ENCODE peak calls at places on chromosomes 6 and 20, in ten cellular contexts. One of them, this sample, is unnamed.
A peak's percentile ranks its signal among the peaks of the same experiment; 100 is the strongest.

GRCh38 chr6:11585426-11586016 is 48.0 kb downstream of the TMEM170B start:
- DNase-seq in pancreas: no peak
- DNase-seq in progenitor cell of endocrine pancreas: no peak
- DNase-seq in psoas muscle: no peak
- DNase-seq in neural progenitor cell: peak; percentile 56
- DNase-seq in cardiac muscle cell: peak; percentile 59
- DNase-seq in dorsolateral prefrontal cortex: no peak
- DNase-seq in fibroblast of pulmonary artery: peak; percentile 84
- DNase-seq in endothelial cell: peak; percentile 29
- DNase-seq in omental fat pad: no peak
- DNase-seq in this sample: peak; percentile 66

GRCh38 chr6:156013155-156013554 is 557.5 kb upstream of the NOX3 start:
- DNase-seq in progenitor cell of endocrine pancreas: no peak
- DNase-seq in cardiac muscle cell: no peak
- DNase-seq in fibroblast of pulmonary artery: no peak
- DNase-seq in neural progenitor cell: no peak
- DNase-seq in psoas muscle: no peak
- DNase-seq in pancreas: no peak
- DNase-seq in endothelial cell: no peak
- DNase-seq in omental fat pad: no peak
- DNase-seq in dorsolateral prefrontal cortex: no peak
- DNase-seq in this sample: no peak

GRCh38 chr6:123802697-123803455 is 789 bp upstream of the NKAIN2 start:
- DNase-seq in omental fat pad: peak; percentile 70
- DNase-seq in cardiac muscle cell: peak; percentile 88
- DNase-seq in endothelial cell: peak; percentile 95
- DNase-seq in dorsolateral prefrontal cortex: peak; percentile 90
- DNase-seq in neural progenitor cell: peak; percentile 91
- DNase-seq in progenitor cell of endocrine pancreas: peak; percentile 86
- DNase-seq in pancreas: peak; percentile 63
- DNase-seq in psoas muscle: peak; percentile 71
- DNase-seq in fibroblast of pulmonary artery: peak; percentile 81
- DNase-seq in this sample: peak; percentile 87

GRCh38 chr6:37314803-37315515 is 38.8 kb upstream of the RNF8 start:
- DNase-seq in pancreas: peak; percentile 54
- DNase-seq in cardiac muscle cell: peak; percentile 80
- DNase-seq in endothelial cell: peak; percentile 63
- DNase-seq in dorsolateral prefrontal cortex: peak; percentile 35
- DNase-seq in fibroblast of pulmonary artery: peak; percentile 90
- DNase-seq in neural progenitor cell: peak; percentile 59
- DNase-seq in psoas muscle: peak; percentile 24
- DNase-seq in progenitor cell of endocrine pancreas: no peak
- DNase-seq in omental fat pad: no peak
- DNase-seq in this sample: peak; percentile 37

GRCh38 chr6:13229205-13230085 is 98.9 kb downstream of the TBC1D7 start:
- DNase-seq in omental fat pad: no peak
- DNase-seq in fibroblast of pulmonary artery: peak; percentile 11
- DNase-seq in neural progenitor cell: peak; percentile 22
- DNase-seq in cardiac muscle cell: no peak
- DNase-seq in endothelial cell: no peak
- DNase-seq in dorsolateral prefrontal cortex: no peak
- DNase-seq in progenitor cell of endocrine pancreas: no peak
- DNase-seq in pancreas: no peak
- DNase-seq in psoas muscle: no peak
- DNase-seq in this sample: peak; percentile 54

GRCh38 chr20:21707267-21707666 is 1.8 kb downstream of the PAX1 start:
- DNase-seq in neural progenitor cell: no peak
- DNase-seq in fibroblast of pulmonary artery: no peak
- DNase-seq in endothelial cell: no peak
- DNase-seq in pancreas: no peak
- DNase-seq in cardiac muscle cell: no peak
- DNase-seq in omental fat pad: no peak
- DNase-seq in dorsolateral prefrontal cortex: no peak
- DNase-seq in psoas muscle: no peak
- DNase-seq in progenitor cell of endocrine pancreas: no peak
- DNase-seq in this sample: no peak

GRCh38 chr6:109705258-109705657 is 14.2 kb downstream of the FIG4 start:
- DNase-seq in cardiac muscle cell: peak; percentile 90
- DNase-seq in neural progenitor cell: peak; percentile 90
- DNase-seq in pancreas: peak; percentile 76
- DNase-seq in progenitor cell of endocrine pancreas: peak; percentile 72
- DNase-seq in psoas muscle: peak; percentile 67
- DNase-seq in omental fat pad: peak; percentile 55
- DNase-seq in dorsolateral prefrontal cortex: peak; percentile 80
- DNase-seq in fibroblast of pulmonary artery: peak; percentile 94
- DNase-seq in endothelial cell: peak; percentile 84
- DNase-seq in this sample: peak; percentile 53

GRCh38 chr6:22141271-22141745 is 155.5 kb downstream of the PRL start:
- DNase-seq in neural progenitor cell: no peak
- DNase-seq in pancreas: peak; percentile 35
- DNase-seq in endothelial cell: no peak
- DNase-seq in omental fat pad: no peak
- DNase-seq in cardiac muscle cell: peak; percentile 39
- DNase-seq in progenitor cell of endocrine pancreas: no peak
- DNase-seq in fibroblast of pulmonary artery: peak; percentile 35
- DNase-seq in dorsolateral prefrontal cortex: no peak
- DNase-seq in psoas muscle: no peak
- DNase-seq in this sample: no peak

GRCh38 chr6:33846226-33846625 is 42.4 kb upstream of the MLN start:
- DNase-seq in cardiac muscle cell: no peak
- DNase-seq in dorsolateral prefrontal cortex: no peak
- DNase-seq in omental fat pad: no peak
- DNase-seq in neural progenitor cell: no peak
- DNase-seq in pancreas: no peak
- DNase-seq in endothelial cell: no peak
- DNase-seq in fibroblast of pulmonary artery: no peak
- DNase-seq in psoas muscle: no peak
- DNase-seq in progenitor cell of endocrine pancreas: no peak
- DNase-seq in this sample: no peak

GRCh38 chr6:3808759-3809514 is 40.2 kb upstream of the FAM50B start:
- DNase-seq in omental fat pad: no peak
- DNase-seq in progenitor cell of endocrine pancreas: no peak
- DNase-seq in fibroblast of pulmonary artery: peak; percentile 84
- DNase-seq in endothelial cell: no peak
- DNase-seq in dorsolateral prefrontal cortex: peak; percentile 41
- DNase-seq in neural progenitor cell: no peak
- DNase-seq in psoas muscle: peak; percentile 66
- DNase-seq in pancreas: no peak
- DNase-seq in cardiac muscle cell: no peak
- DNase-seq in this sample: no peak

GRCh38 chr20:57190536-57191265 is 75.7 kb downstream of the BMP7 start:
- DNase-seq in fibroblast of pulmonary artery: no peak
- DNase-seq in pancreas: no peak
- DNase-seq in neural progenitor cell: no peak
- DNase-seq in endothelial cell: no peak
- DNase-seq in dorsolateral prefrontal cortex: no peak
- DNase-seq in cardiac muscle cell: no peak
- DNase-seq in progenitor cell of endocrine pancreas: no peak
- DNase-seq in omental fat pad: no peak
- DNase-seq in psoas muscle: no peak
- DNase-seq in this sample: no peak

GRCh38 chr6:84411060-84411629 is 183.7 kb upstream of the CEP162 start:
- DNase-seq in dorsolateral prefrontal cortex: no peak
- DNase-seq in progenitor cell of endocrine pancreas: no peak
- DNase-seq in cardiac muscle cell: no peak
- DNase-seq in psoas muscle: no peak
- DNase-seq in endothelial cell: no peak
- DNase-seq in fibroblast of pulmonary artery: peak; percentile 83
- DNase-seq in neural progenitor cell: no peak
- DNase-seq in pancreas: no peak
- DNase-seq in omental fat pad: no peak
- DNase-seq in this sample: no peak

GRCh38 chr6:45184937-45185336 is 143.2 kb upstream of the RUNX2 start:
- DNase-seq in psoas muscle: no peak
- DNase-seq in dorsolateral prefrontal cortex: no peak
- DNase-seq in omental fat pad: no peak
- DNase-seq in cardiac muscle cell: peak; percentile 12
- DNase-seq in progenitor cell of endocrine pancreas: no peak
- DNase-seq in pancreas: no peak
- DNase-seq in endothelial cell: no peak
- DNase-seq in fibroblast of pulmonary artery: no peak
- DNase-seq in neural progenitor cell: peak; percentile 33
- DNase-seq in this sample: no peak

GRCh38 chr6:167907837-167908681 is 81.3 kb downstream of the AFDN start:
- DNase-seq in omental fat pad: no peak
- DNase-seq in neural progenitor cell: no peak
- DNase-seq in progenitor cell of endocrine pancreas: no peak
- DNase-seq in pancreas: no peak
- DNase-seq in psoas muscle: no peak
- DNase-seq in dorsolateral prefrontal cortex: no peak
- DNase-seq in fibroblast of pulmonary artery: peak; percentile 45
- DNase-seq in cardiac muscle cell: peak; percentile 15
- DNase-seq in endothelial cell: no peak
- DNase-seq in this sample: no peak

GRCh38 chr6:103122766-103123601 is 1729.5 kb downstream of the GRIK2 start:
- DNase-seq in pancreas: peak; percentile 26
- DNase-seq in progenitor cell of endocrine pancreas: peak; percentile 58
- DNase-seq in omental fat pad: no peak
- DNase-seq in psoas muscle: no peak
- DNase-seq in neural progenitor cell: peak; percentile 90
- DNase-seq in endothelial cell: peak; percentile 85
- DNase-seq in fibroblast of pulmonary artery: peak; percentile 30
- DNase-seq in cardiac muscle cell: peak; percentile 90
- DNase-seq in dorsolateral prefrontal cortex: peak; percentile 28
- DNase-seq in this sample: peak; percentile 17

GRCh38 chr20:60579941-60580515 is 621.8 kb downstream of the CDH26 start:
- DNase-seq in endothelial cell: no peak
- DNase-seq in fibroblast of pulmonary artery: no peak
- DNase-seq in pancreas: no peak
- DNase-seq in psoas muscle: no peak
- DNase-seq in cardiac muscle cell: no peak
- DNase-seq in neural progenitor cell: no peak
- DNase-seq in progenitor cell of endocrine pancreas: no peak
- DNase-seq in omental fat pad: no peak
- DNase-seq in dorsolateral prefrontal cortex: no peak
- DNase-seq in this sample: no peak

DNA sequence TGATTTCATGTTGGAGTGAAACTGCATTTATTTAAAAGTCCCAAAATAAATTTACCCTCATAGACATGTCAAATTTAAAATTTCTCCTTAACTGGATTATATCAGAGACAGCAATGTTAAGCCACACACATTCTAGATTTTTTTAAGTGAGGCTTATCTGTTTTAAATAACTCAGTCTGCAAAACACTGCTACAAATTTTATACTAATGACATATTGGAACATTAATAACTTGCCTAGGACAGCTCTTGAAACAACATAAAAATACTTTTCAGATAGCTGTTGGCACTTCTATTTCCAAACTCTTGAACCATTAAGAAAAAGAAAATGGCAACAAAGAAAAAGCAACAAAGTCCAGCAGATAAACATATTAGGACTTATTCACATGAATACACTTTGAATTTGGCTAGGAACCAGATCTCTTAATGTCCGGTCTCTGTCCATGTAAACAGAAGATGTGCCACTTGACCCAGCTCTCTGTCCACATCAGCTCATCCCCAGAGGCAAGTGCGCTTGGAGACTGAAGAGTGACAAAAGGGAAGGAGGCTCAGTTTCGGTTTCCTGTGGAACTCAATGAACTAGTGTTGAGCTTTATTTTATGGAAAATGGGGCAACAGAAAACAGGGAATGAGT is 219.3 kb upstream of the THBS2 start:
- DNase-seq in pancreas: no peak
- DNase-seq in dorsolateral prefrontal cortex: no peak
- DNase-seq in neural progenitor cell: no peak
- DNase-seq in omental fat pad: no peak
- DNase-seq in fibroblast of pulmonary artery: no peak
- DNase-seq in progenitor cell of endocrine pancreas: no peak
- DNase-seq in psoas muscle: no peak
- DNase-seq in cardiac muscle cell: no peak
- DNase-seq in endothelial cell: no peak
- DNase-seq in this sample: no peak
- TF ChIP-seq CTCF in pancreas: no peak
- TF ChIP-seq CTCF in dorsolateral prefrontal cortex: no peak
- TF ChIP-seq CTCF in neural progenitor cell: no peak
- TF ChIP-seq CTCF in omental fat pad: no peak
- TF ChIP-seq CTCF in fibroblast of pulmonary artery: no peak
- TF ChIP-seq CTCF in progenitor cell of endocrine pancreas: no peak
- TF ChIP-seq CTCF in psoas muscle: no peak
- TF ChIP-seq CTCF in cardiac muscle cell: no peak
- TF ChIP-seq CTCF in endothelial cell: no peak
- TF ChIP-seq CTCF in this sample: no peak

DNA sequence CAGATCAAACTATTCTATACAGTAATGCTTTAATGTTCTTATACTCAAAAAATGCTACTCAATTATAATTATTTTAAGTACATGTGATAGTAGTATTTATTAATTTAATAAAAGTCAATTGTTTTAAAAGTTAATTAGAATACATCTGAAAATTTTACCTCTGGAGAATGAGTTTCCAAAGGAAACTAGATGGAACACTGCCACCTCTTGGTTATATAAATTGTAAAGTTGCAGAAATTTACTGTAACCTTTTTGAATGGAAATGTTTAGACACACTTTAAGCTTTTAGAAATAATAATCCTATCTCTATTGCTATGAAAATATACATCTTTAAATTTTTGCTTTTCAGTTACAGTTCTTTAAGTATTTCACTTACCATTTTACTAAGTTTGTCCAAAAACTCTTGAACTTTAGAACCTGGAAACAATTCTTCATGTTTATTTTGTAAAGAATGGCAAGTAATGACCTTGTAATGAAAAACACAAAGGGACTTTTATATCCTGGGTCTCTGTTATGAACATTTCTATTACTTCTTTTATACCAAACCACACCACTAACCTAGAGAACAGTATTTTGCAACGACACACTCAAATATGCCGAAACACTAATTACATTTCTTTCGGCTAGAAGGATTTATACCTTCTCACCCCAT is 10.9 kb upstream of the BMP5 start:
- DNase-seq in pancreas: no peak
- DNase-seq in cardiac muscle cell: peak; percentile 51
- DNase-seq in endothelial cell: no peak
- DNase-seq in dorsolateral prefrontal cortex: no peak
- DNase-seq in psoas muscle: no peak
- DNase-seq in progenitor cell of endocrine pancreas: no peak
- DNase-seq in fibroblast of pulmonary artery: peak; percentile 42
- DNase-seq in neural progenitor cell: peak; percentile 25
- DNase-seq in omental fat pad: no peak
- DNase-seq in this sample: no peak
- TF ChIP-seq CTCF in pancreas: peak; percentile 15
- TF ChIP-seq CTCF in cardiac muscle cell: peak; percentile 38
- TF ChIP-seq CTCF in endothelial cell: peak; percentile 37
- TF ChIP-seq CTCF in dorsolateral prefrontal cortex: peak; percentile 54
- TF ChIP-seq CTCF in psoas muscle: peak; percentile 18
- TF ChIP-seq CTCF in progenitor cell of endocrine pancreas: peak; percentile 67
- TF ChIP-seq CTCF in fibroblast of pulmonary artery: peak; percentile 43
- TF ChIP-seq CTCF in neural progenitor cell: peak; percentile 61
- TF ChIP-seq CTCF in omental fat pad: no peak
- TF ChIP-seq CTCF in this sample: peak; percentile 30

GRCh38 chr6:131900231-131900630 is 50.9 kb downstream of the CCN2 start:
- DNase-seq in endothelial cell: no peak
- DNase-seq in pancreas: no peak
- DNase-seq in progenitor cell of endocrine pancreas: no peak
- DNase-seq in neural progenitor cell: no peak
- DNase-seq in dorsolateral prefrontal cortex: no peak
- DNase-seq in omental fat pad: no peak
- DNase-seq in psoas muscle: no peak
- DNase-seq in fibroblast of pulmonary artery: no peak
- DNase-seq in cardiac muscle cell: no peak
- DNase-seq in this sample: no peak
- TF ChIP-seq CTCF in endothelial cell: no peak
- TF ChIP-seq CTCF in pancreas: no peak
- TF ChIP-seq CTCF in progenitor cell of endocrine pancreas: no peak
- TF ChIP-seq CTCF in neural progenitor cell: no peak
- TF ChIP-seq CTCF in dorsolateral prefrontal cortex: no peak
- TF ChIP-seq CTCF in omental fat pad: no peak
- TF ChIP-seq CTCF in psoas muscle: no peak
- TF ChIP-seq CTCF in fibroblast of pulmonary artery: no peak
- TF ChIP-seq CTCF in cardiac muscle cell: no peak
- TF ChIP-seq CTCF in this sample: no peak

GRCh38 chr6:144283781-144284473 is 1.2 kb upstream of the UTRN start:
- DNase-seq in fibroblast of pulmonary artery: peak; percentile 45
- DNase-seq in psoas muscle: no peak
- DNase-seq in dorsolateral prefrontal cortex: no peak
- DNase-seq in endothelial cell: no peak
- DNase-seq in cardiac muscle cell: peak; percentile 9
- DNase-seq in progenitor cell of endocrine pancreas: no peak
- DNase-seq in pancreas: no peak
- DNase-seq in neural progenitor cell: no peak
- DNase-seq in omental fat pad: no peak
- DNase-seq in this sample: no peak
- TF ChIP-seq CTCF in fibroblast of pulmonary artery: peak; percentile 20
- TF ChIP-seq CTCF in psoas muscle: no peak
- TF ChIP-seq CTCF in dorsolateral prefrontal cortex: no peak
- TF ChIP-seq CTCF in endothelial cell: no peak
- TF ChIP-seq CTCF in cardiac muscle cell: peak; percentile 23
- TF ChIP-seq CTCF in progenitor cell of endocrine pancreas: peak; percentile 46
- TF ChIP-seq CTCF in pancreas: no peak
- TF ChIP-seq CTCF in neural progenitor cell: no peak
- TF ChIP-seq CTCF in omental fat pad: no peak
- TF ChIP-seq CTCF in this sample: no peak